ENCODE peak calls at places on chromosome 1, in five cellular contexts. K is MM.1S, A is PC-3, Y is GM23338, F is neural progenitor cell. D is an unnamed sample.

GRCh38 chr1:166113031-166113430 is 53.8 kb downstream of the FAM78B start:
- DNase-seq in K (no peak), F (no peak), A (no peak), Y (no peak), D (no peak)

GRCh38 chr1:244154882-244155531 is 103.9 kb downstream of the ZBTB18 start:
- DNase-seq in Y (peak), K (no peak), F (peak), A (no peak), D (no peak)

GRCh38 chr1:234963180-234963903 is 165.3 kb downstream of the TOMM20 start:
- DNase-seq in F (no peak), Y (no peak), A (peak), K (peak), D (peak)

GRCh38 chr1:232308616-232309015 is 321.3 kb downstream of the SIPA1L2 start:
- DNase-seq in F (no peak), A (no peak), K (no peak), Y (no peak), D (no peak)

GRCh38 chr1:172070055-172070454 is 228.8 kb downstream of the DNM3 start:
- DNase-seq in A (no peak), K (no peak), F (no peak), Y (no peak), D (no peak)

GRCh38 chr1:94299627-94300552 is 62.5 kb upstream of the ARHGAP29 start:
- DNase-seq in F (no peak), A (peak), K (no peak), Y (peak), D (no peak)

GRCh38 chr1:185050823-185051451 is 5.6 kb downstream of the RNF2 start:
- DNase-seq in F (no peak), Y (no peak), A (no peak), K (no peak), D (no peak)

GRCh38 chr1:212964102-212964501 is 13.8 kb downstream of the VASH2 start:
- DNase-seq in F (no peak), A (no peak), K (no peak), Y (no peak), D (no peak)

GRCh38 chr1:239723821-239724367 is 337.5 kb downstream of the CHRM3 start:
- DNase-seq in Y (no peak), K (no peak), A (peak), F (no peak), D (no peak)

GRCh38 chr1:5747428-5748285 is 244.6 kb downstream of the NPHP4 start:
- DNase-seq in F (no peak), Y (no peak), A (no peak), K (no peak), D (no peak)

GRCh38 chr1:10209905-10210810 is at the start of gene KIF1B:
- DNase-seq in Y (peak), F (peak), K (peak), A (peak), D (peak)

GRCh38 chr1:117061986-117062415 is 1.9 kb downstream of the TTF2 start:
- DNase-seq in A (peak), Y (no peak), K (no peak), F (no peak), D (no peak)

GRCh38 chr1:160407819-160408801 is 7.7 kb downstream of the VANGL2 start:
- DNase-seq in F (no peak), Y (no peak), K (no peak), A (peak), D (no peak)

GRCh38 chr1:909861-910310 is 13.8 kb upstream of the SAMD11 start:
- DNase-seq in Y (no peak), K (no peak), F (peak), A (no peak), D (no peak)

GRCh38 chr1:188668083-188668482 is 1809.6 kb downstream of the BRINP3 start:
- DNase-seq in Y (peak), F (peak), K (no peak), A (peak), D (peak)

GRCh38 chr1:188670837-188671236 is 1806.8 kb downstream of the BRINP3 start:
- DNase-seq in F (no peak), A (peak), K (no peak), Y (no peak), D (no peak)

GRCh38 chr1:188672153-188672552 is 1805.5 kb downstream of the BRINP3 start:
- DNase-seq in F (no peak), A (no peak), Y (no peak), K (no peak), D (no peak)

GRCh38 chr1:188665477-188665876 is 1812.2 kb downstream of the BRINP3 start:
- DNase-seq in A (no peak), K (no peak), Y (no peak), F (no peak), D (no peak)

GRCh38 chr1:188669715-188670114 is 1807.9 kb downstream of the BRINP3 start:
- DNase-seq in Y (no peak), F (no peak), K (no peak), A (peak), D (no peak)
- H2AFZ ChIP-seq in Y (no peak), F (no peak), K (no peak), A (no peak), D (no peak)

GRCh38 chr1:153774780-153775431 is at the start of gene SLC27A3:
- DNase-seq in F (peak), K (no peak), Y (peak), A (peak), D (no peak)

GRCh38 chr1:153771841-153772593 is 3.2 kb upstream of the SLC27A3 start:
- DNase-seq in F (peak), K (no peak), A (no peak), Y (peak), D (peak)

GRCh38 chr1:153775432-153776311 is 465 bp downstream of the SLC27A3 start:
- DNase-seq in A (peak), Y (peak), K (peak), F (peak), D (peak)

GRCh38 chr1:153773004-153773921 is 1.9 kb upstream of the SLC27A3 start:
- DNase-seq in F (no peak), Y (no peak), A (no peak), K (no peak), D (no peak)

DNA sequence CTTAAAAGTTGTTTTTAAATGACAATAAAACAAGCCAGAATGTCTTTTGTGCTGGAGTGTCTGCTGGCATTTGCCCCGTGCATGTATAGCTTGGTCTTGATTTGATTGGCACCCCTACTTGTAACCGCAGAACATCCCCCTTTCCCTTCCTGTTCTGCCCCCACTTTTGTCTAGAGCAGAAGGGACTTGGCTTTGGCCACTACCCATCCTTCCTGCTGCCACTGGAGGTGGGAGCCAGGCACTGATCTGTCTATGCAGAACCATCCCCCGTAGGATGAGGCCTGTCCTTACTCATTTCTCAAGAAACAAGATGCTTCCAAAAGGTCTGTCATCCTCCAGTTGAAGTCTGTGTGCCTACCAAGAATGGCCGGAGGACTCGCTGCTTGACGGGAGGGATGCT is 1.2 kb upstream of the SLC27A3 start:
- DNase-seq in F (no peak), K (no peak), Y (no peak), A (no peak), D (no peak)
- H3K27ac ChIP-seq in F (no peak), K (no peak), Y (peak), A (no peak), D (no peak)

DNA sequence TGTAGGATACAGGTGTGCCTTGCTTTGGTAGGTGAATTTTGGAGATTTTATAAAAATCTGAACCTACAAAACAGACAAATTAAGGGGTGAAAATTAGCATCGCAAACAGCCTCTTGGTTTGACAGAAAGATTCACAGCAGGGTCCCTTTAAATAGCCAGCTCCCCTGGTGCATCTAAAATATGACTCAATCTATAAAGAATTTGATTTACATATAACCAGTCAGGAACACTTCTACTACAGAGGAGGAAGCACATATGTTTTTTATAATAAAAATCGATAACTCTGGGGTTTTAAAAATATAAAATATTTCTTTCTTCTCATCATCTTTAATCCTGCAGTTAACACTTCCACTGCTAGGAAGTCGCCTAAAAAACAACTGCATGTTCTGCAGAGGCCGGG is 203.3 kb downstream of the HS2ST1 start:
- DNase-seq in F (no peak), A (peak), Y (no peak), K (no peak), D (no peak)
- TF ChIP-seq EZH2phosphoT487 in F (no peak), A (no peak), Y (no peak), K (no peak), D (no peak)

DNA sequence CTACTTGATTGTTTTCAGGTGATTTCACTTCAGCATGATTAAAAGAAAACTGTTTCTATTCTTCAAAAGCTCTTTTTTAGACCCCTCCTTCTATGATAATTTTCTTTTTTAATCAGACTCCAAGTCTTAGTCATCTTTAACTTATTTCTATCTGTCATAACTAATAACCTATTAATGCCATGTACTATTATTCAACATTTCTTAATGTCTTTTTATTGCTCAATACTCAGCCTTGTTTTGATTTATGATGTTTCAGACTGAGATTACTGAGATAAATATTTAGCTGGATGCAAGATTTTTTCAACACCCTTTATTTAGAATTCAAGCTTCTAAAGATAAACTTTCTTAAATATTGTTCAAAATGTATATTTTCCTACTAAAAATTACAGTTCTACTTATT is 53.6 kb downstream of the ATP6V1G3 start:
- DNase-seq in K (no peak), F (no peak), Y (no peak), A (no peak), D (no peak)
- H2AFZ ChIP-seq in K (no peak), F (no peak), Y (no peak), A (no peak), D (no peak)

DNA sequence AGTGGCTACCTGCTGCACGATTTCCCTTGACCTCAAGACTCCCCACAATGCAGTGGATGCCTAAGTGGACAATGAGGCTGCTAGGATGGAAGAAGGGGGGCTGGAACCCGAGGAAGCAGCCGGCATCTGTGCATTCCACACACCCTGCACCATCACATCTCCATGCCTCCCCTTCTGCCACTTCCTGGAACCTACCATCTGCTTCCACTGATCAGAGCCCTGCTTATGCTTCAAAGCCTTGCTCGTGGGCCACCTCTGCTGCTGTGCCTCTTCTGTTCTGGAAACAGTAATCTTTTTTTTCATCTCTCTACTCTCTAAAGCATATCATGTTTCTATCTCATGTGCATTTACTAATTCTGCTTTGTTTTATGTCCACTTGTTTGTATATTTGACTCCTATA is 66.2 kb upstream of the WDR26 start:
- DNase-seq in F (no peak), Y (no peak), K (no peak), A (no peak), D (no peak)
- H3K27ac ChIP-seq in F (no peak), Y (no peak), K (no peak), A (no peak), D (no peak)

DNA sequence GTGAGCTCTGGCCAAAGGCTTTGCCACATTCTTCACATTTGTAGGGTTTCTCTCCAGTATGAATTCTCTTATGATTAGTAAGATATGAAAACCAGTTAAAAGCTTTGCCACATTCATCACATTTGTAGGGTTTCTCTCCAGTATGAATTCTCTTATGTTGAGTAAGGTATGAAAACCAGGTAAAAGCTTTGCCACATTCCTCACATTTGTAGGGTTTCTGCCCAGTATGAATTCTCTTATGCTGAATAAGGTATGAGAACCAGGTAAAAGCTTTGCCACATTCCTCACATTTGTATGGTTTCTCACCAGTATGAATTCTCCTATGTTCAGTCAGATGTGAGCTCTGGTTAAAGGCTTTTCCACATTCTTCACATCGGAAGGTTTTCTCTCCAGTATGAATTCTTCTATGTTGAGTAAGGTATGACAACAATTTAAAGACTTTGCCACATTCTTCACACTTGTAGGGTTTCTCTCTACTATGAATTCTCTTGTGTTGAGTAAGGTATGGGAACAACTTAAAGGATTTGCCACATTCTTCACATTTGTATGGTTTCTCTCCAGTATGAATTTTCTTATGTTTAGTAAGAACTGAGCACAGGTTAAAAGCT is 20.7 kb downstream of the ZNF695 start:
- DNase-seq in A (peak), Y (peak), F (no peak), K (no peak), D (no peak)
- TF ChIP-seq EZH2phosphoT487 in A (no peak), Y (no peak), F (no peak), K (no peak), D (no peak)

DNA sequence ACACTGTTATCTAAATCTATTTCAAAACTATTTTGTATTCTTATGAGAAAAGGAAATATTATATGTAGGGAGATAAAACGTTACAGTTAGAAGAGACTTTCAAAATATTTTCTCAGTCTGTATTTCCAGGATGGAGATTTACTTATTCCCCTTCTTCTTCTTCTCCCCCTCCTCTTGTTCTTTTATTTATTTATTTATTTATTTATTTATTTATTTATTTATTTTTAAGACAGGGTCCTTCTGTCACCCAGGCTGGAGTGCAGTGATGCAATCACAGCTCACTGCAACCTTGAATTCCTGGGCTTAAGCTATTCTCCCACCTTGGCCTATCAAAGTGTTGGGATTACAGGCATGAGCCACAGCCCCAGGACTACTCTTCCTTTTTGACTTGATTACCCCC is 2.8 kb upstream of the RPF1 start:
- DNase-seq in F (no peak), Y (no peak), A (no peak), K (no peak), D (no peak)
- H2AFZ ChIP-seq in F (no peak), Y (no peak), A (no peak), K (no peak), D (no peak)

D was measured in OCI-LY7.